ENCODE peak calls at places on chromosomes 3 and 15, in ten cellular contexts. R, Z, A, X, S, G, F, P, D and V are unnamed samples.
A peak's percentile ranks its signal among the peaks of the same experiment; 100 is the strongest.

GRCh38 chr3:21154911-21155310 is 596.1 kb downstream of the ZNF385D start:
- DNase-seq in R (no peak), Z (no peak), A (no peak), X (no peak), S (no peak), G (no peak), F (no peak), P (no peak), D (no peak), V (no peak)

GRCh38 chr3:118984699-118985098 is 49.9 kb downstream of the IGSF11 start:
- DNase-seq in R (no peak), Z (no peak), A (no peak), X (no peak), S (no peak), G (no peak), F (no peak), P (no peak), D (no peak), V (no peak)

GRCh38 chr15:29759596-29759995 is 62.7 kb downstream of the TJP1 start:
- DNase-seq in R (no peak), Z (no peak), A (no peak), X (no peak), S (no peak), G (no peak), F (no peak), P (no peak), D (no peak), V (no peak)

GRCh38 chr15:79640206-79640605 is 208.1 kb downstream of the MINAR1 start:
- DNase-seq in R (peak; percentile 81), Z (no peak), A (peak; percentile 73), X (no peak), S (no peak), G (no peak), F (no peak), P (no peak), D (peak; percentile 92), V (no peak)

GRCh38 chr3:74463515-74463914 is 150.9 kb downstream of the CNTN3 start:
- DNase-seq in R (no peak), Z (no peak), A (no peak), X (no peak), S (no peak), G (no peak), F (no peak), P (no peak), D (no peak), V (no peak)

GRCh38 chr3:3082547-3082924 is 27.6 kb downstream of the IL5RA start:
- DNase-seq in R (no peak), Z (no peak), A (no peak), X (no peak), S (no peak), G (no peak), F (no peak), P (no peak), D (no peak), V (no peak)

GRCh38 chr15:58934521-58934920 is 1.0 kb upstream of the SLTM start:
- DNase-seq in R (no peak), Z (no peak), A (no peak), X (no peak), S (no peak), G (no peak), F (no peak), P (no peak), D (peak; percentile 55), V (no peak)

GRCh38 chr3:47792699-47793098 is 10.2 kb upstream of the DHX30 start:
- DNase-seq in R (no peak), Z (no peak), A (no peak), X (no peak), S (no peak), G (no peak), F (no peak), P (no peak), D (no peak), V (no peak)

GRCh38 chr15:53022788-53023187 is 232.7 kb upstream of the ONECUT1 start:
- DNase-seq in R (no peak), Z (no peak), A (no peak), X (no peak), S (no peak), G (no peak), F (no peak), P (no peak), D (no peak), V (no peak)

GRCh38 chr3:100105536-100105935 is 8.8 kb downstream of the FILIP1L start:
- DNase-seq in R (no peak), Z (no peak), A (no peak), X (no peak), S (no peak), G (no peak), F (peak; percentile 71), P (no peak), D (no peak), V (no peak)

GRCh38 chr3:123636431-123636841 is 51.6 kb upstream of the HACD2 start:
- DNase-seq in R (no peak), Z (no peak), A (no peak), X (no peak), S (no peak), G (no peak), F (no peak), P (no peak), D (no peak), V (no peak)

GRCh38 chr15:92521624-92522008 is 127.9 kb downstream of the ST8SIA2 start:
- DNase-seq in R (peak; percentile 78), Z (peak; percentile 13), A (peak; percentile 39), X (peak; percentile 34), S (peak; percentile 38), G (peak; percentile 57), F (peak; percentile 72), P (peak; percentile 4), D (peak; percentile 17), V (peak; percentile 38)

GRCh38 chr15:47473857-47474256 is 243.4 kb upstream of the SEMA6D start:
- DNase-seq in R (no peak), Z (no peak), A (no peak), X (no peak), S (no peak), G (peak; percentile 57), F (no peak), P (no peak), D (no peak), V (no peak)

GRCh38 chr3:66609660-66610547 is 109.1 kb upstream of the LRIG1 start:
- DNase-seq in R (no peak), Z (no peak), A (no peak), X (no peak), S (no peak), G (peak; percentile 54), F (no peak), P (no peak), D (peak; percentile 10), V (peak; percentile 70)

GRCh38 chr3:117144832-117145231 is 435.3 kb downstream of the TUSC7 start:
- DNase-seq in R (peak; percentile 26), Z (no peak), A (no peak), X (no peak), S (no peak), G (no peak), F (no peak), P (no peak), D (no peak), V (no peak)

GRCh38 chr3:102006812-102007485 is 157.6 kb downstream of the NFKBIZ start:
- DNase-seq in R (peak; percentile 72), Z (no peak), A (peak; percentile 53), X (no peak), S (no peak), G (no peak), F (no peak), P (no peak), D (peak; percentile 88), V (no peak)

GRCh38 chr3:60573494-60573893 is 677.8 kb downstream of the FHIT start:
- DNase-seq in R (peak; percentile 62), Z (no peak), A (no peak), X (no peak), S (no peak), G (no peak), F (no peak), P (no peak), D (peak; percentile 32), V (no peak)

GRCh38 chr3:45890405-45890804 is 4.1 kb downstream of the CCR9 start:
- DNase-seq in R (no peak), Z (no peak), A (no peak), X (no peak), S (no peak), G (no peak), F (no peak), P (no peak), D (no peak), V (no peak)

GRCh38 chr3:101138817-101139216 is 145.6 kb upstream of the ABI3BP start:
- DNase-seq in R (no peak), Z (no peak), A (no peak), X (no peak), S (no peak), G (no peak), F (no peak), P (no peak), D (no peak), V (no peak)

GRCh38 chr3:125032683-125033082 is 23.1 kb downstream of the HEG1 start:
- DNase-seq in R (no peak), Z (no peak), A (no peak), X (no peak), S (no peak), G (no peak), F (no peak), P (no peak), D (no peak), V (no peak)

GRCh38 chr3:42827023-42827422 is 17.8 kb downstream of the ACKR2 start:
- DNase-seq in R (no peak), Z (no peak), A (no peak), X (no peak), S (no peak), G (no peak), F (no peak), P (no peak), D (no peak), V (no peak)

GRCh38 chr3:23807161-23808015 is 1.6 kb downstream of the UBE2E1 start:
- DNase-seq in R (peak; percentile 54), Z (no peak), A (peak; percentile 56), X (no peak), S (no peak), G (no peak), F (peak; percentile 34), P (no peak), D (peak; percentile 36), V (no peak)

GRCh38 chr3:88362428-88362827 is 212.7 kb downstream of the C3orf38 start:
- DNase-seq in R (no peak), Z (no peak), A (no peak), X (no peak), S (no peak), G (no peak), F (no peak), P (no peak), D (no peak), V (no peak)

GRCh38 chr3:66408458-66408857 is 92.4 kb downstream of the LRIG1 start:
- DNase-seq in R (no peak), Z (no peak), A (no peak), X (no peak), S (no peak), G (no peak), F (no peak), P (no peak), D (no peak), V (no peak)

GRCh38 chr3:187360523-187361060 is 7.6 kb upstream of the RTP4 start:
- DNase-seq in R (no peak), Z (no peak), A (no peak), X (no peak), S (no peak), G (no peak), F (no peak), P (no peak), D (no peak), V (no peak)

GRCh38 chr3:10505050-10505790 is at the start of gene ATP2B2:
- DNase-seq in R (peak; percentile 49), Z (no peak), A (no peak), X (peak; percentile 6), S (no peak), G (peak; percentile 15), F (no peak), P (no peak), D (no peak), V (peak; percentile 4)

GRCh38 chr3:159807137-159808028 is 181.3 kb upstream of the IL12A start:
- DNase-seq in R (no peak), Z (no peak), A (no peak), X (no peak), S (no peak), G (no peak), F (no peak), P (no peak), D (no peak), V (no peak)

GRCh38 chr15:58666957-58667356 is 82.5 kb downstream of the ADAM10 start:
- DNase-seq in R (peak; percentile 6), Z (no peak), A (peak; percentile 14), X (no peak), S (no peak), G (no peak), F (no peak), P (no peak), D (peak; percentile 33), V (no peak)